ENCODE peak calls at places on chromosomes 4 and X, in eight cellular contexts. B, J, R, A, Z, G, P and Q are unnamed samples.

GRCh38 chrX:46247456-46247855 is 297.8 kb downstream of the ZNF674 start:
- DNase-seq in B (no peak), J (no peak), R (no peak), A (no peak), Z (no peak), G (no peak), P (no peak), Q (no peak)

GRCh38 chr4:147137280-147137679 is 191.6 kb upstream of the TTC29 start:
- DNase-seq in B (no peak), J (no peak), R (no peak), A (no peak), Z (no peak), G (no peak), P (no peak), Q (no peak)

GRCh38 chr4:126718161-126718560 is 914.6 kb upstream of the INTU start:
- DNase-seq in B (no peak), J (no peak), R (no peak), A (no peak), Z (no peak), G (no peak), P (no peak), Q (no peak)

GRCh38 chr4:167274346-167274745 is 40.1 kb upstream of the SPOCK3 start:
- DNase-seq in B (no peak), J (no peak), R (no peak), A (no peak), Z (no peak), G (no peak), P (no peak), Q (no peak)

GRCh38 chr4:56372774-56373173 is 14.5 kb downstream of the AASDH start:
- DNase-seq in B (no peak), J (no peak), R (no peak), A (no peak), Z (no peak), G (no peak), P (no peak), Q (no peak)

GRCh38 chrX:103791233-103791632 is 14.6 kb downstream of the PLP1 start:
- DNase-seq in B (no peak), J (no peak), R (peak; percentile 24), A (no peak), Z (peak; percentile 43), G (no peak), P (no peak), Q (no peak)

GRCh38 chr4:147367841-147368385 is 113.0 kb upstream of the EDNRA start:
- DNase-seq in B (no peak), J (no peak), R (no peak), A (no peak), Z (no peak), G (no peak), P (no peak), Q (no peak)

GRCh38 chr4:176342384-176342783 is 22.6 kb downstream of the SPCS3 start:
- DNase-seq in B (no peak), J (no peak), R (no peak), A (no peak), Z (no peak), G (no peak), P (no peak), Q (no peak)

GRCh38 chr4:139453041-139453370 is 915 bp upstream of the RAB33B start:
- DNase-seq in B (peak; percentile 83), J (peak; percentile 62), R (no peak), A (peak; percentile 47), Z (peak; percentile 53), G (peak; percentile 77), P (peak; percentile 62), Q (no peak)

GRCh38 chr4:53705151-53705764 is 114.0 kb upstream of the LNX1 start:
- DNase-seq in B (peak; percentile 51), J (no peak), R (no peak), A (no peak), Z (no peak), G (peak; percentile 7), P (no peak), Q (no peak)

GRCh38 chrX:2676794-2677675 is 14.1 kb upstream of the CD99 start:
- DNase-seq in B (no peak), J (no peak), R (no peak), A (no peak), Z (no peak), G (no peak), P (no peak), Q (no peak)

GRCh38 chr4:6769138-6769983 is 13.2 kb upstream of the KIAA0232 start:
- DNase-seq in B (no peak), J (no peak), R (no peak), A (no peak), Z (no peak), G (no peak), P (no peak), Q (no peak)

GRCh38 chr4:153154010-153154975 is 50.0 kb upstream of the TRIM2 start:
- DNase-seq in B (no peak), J (no peak), R (no peak), A (peak; percentile 12), Z (no peak), G (no peak), P (no peak), Q (peak; percentile 25)

GRCh38 chr4:6180841-6181631 is 19.3 kb downstream of the JAKMIP1 start:
- DNase-seq in B (no peak), J (no peak), R (no peak), A (no peak), Z (no peak), G (peak; percentile 69), P (peak; percentile 25), Q (no peak)

GRCh38 chrX:150012647-150013046 is 74.4 kb upstream of the EOLA2 start:
- DNase-seq in B (no peak), J (no peak), R (no peak), A (no peak), Z (no peak), G (no peak), P (no peak), Q (no peak)